ENCODE peak calls at places on chromosomes 12 and 14, in seven cellular contexts. One of them, this sample, is unnamed.

GRCh38 chr12:99658950-99659349 is 11.4 kb downstream of the GARIN6 start:
- DNase-seq in tibial artery: no peak
- DNase-seq in fibroblast of the aortic adventitia: no peak
- DNase-seq in fibroblast of mammary gland: peak
- DNase-seq in GM12865: peak
- DNase-seq in foreskin fibroblast: no peak
- DNase-seq in lung: no peak
- DNase-seq in this sample: no peak

GRCh38 chr14:37585101-37585479 is 10.0 kb downstream of the FOXA1 start:
- DNase-seq in fibroblast of mammary gland: no peak
- DNase-seq in GM12865: no peak
- DNase-seq in tibial artery: no peak
- DNase-seq in foreskin fibroblast: no peak
- DNase-seq in fibroblast of the aortic adventitia: no peak
- DNase-seq in lung: no peak
- DNase-seq in this sample: no peak

GRCh38 chr12:85557850-85558249 is 277.8 kb downstream of the ALX1 start:
- DNase-seq in fibroblast of the aortic adventitia: no peak
- DNase-seq in tibial artery: no peak
- DNase-seq in fibroblast of mammary gland: no peak
- DNase-seq in GM12865: no peak
- DNase-seq in foreskin fibroblast: no peak
- DNase-seq in lung: no peak
- DNase-seq in this sample: no peak

GRCh38 chr12:13472690-13473089 is 276.2 kb downstream of the EMP1 start:
- DNase-seq in fibroblast of the aortic adventitia: peak
- DNase-seq in tibial artery: no peak
- DNase-seq in fibroblast of mammary gland: peak
- DNase-seq in lung: no peak
- DNase-seq in GM12865: peak
- DNase-seq in foreskin fibroblast: peak
- DNase-seq in this sample: peak

GRCh38 chr14:31357279-31357678 is 63.1 kb downstream of the HEATR5A start:
- DNase-seq in fibroblast of the aortic adventitia: no peak
- DNase-seq in lung: no peak
- DNase-seq in foreskin fibroblast: no peak
- DNase-seq in fibroblast of mammary gland: peak
- DNase-seq in GM12865: no peak
- DNase-seq in tibial artery: no peak
- DNase-seq in this sample: no peak

GRCh38 chr12:91414636-91415035 is 232.0 kb upstream of the DCN start:
- DNase-seq in GM12865: no peak
- DNase-seq in tibial artery: no peak
- DNase-seq in foreskin fibroblast: no peak
- DNase-seq in fibroblast of mammary gland: no peak
- DNase-seq in fibroblast of the aortic adventitia: no peak
- DNase-seq in lung: no peak
- DNase-seq in this sample: no peak

GRCh38 chr12:1083888-1084262 is 92.9 kb downstream of the ERC1 start:
- DNase-seq in foreskin fibroblast: peak
- DNase-seq in tibial artery: no peak
- DNase-seq in fibroblast of mammary gland: peak
- DNase-seq in fibroblast of the aortic adventitia: peak
- DNase-seq in GM12865: peak
- DNase-seq in lung: no peak
- DNase-seq in this sample: no peak

GRCh38 chr12:130711751-130712150 is 4.3 kb downstream of the RIMBP2 start:
- DNase-seq in fibroblast of mammary gland: no peak
- DNase-seq in GM12865: no peak
- DNase-seq in foreskin fibroblast: no peak
- DNase-seq in tibial artery: no peak
- DNase-seq in lung: no peak
- DNase-seq in fibroblast of the aortic adventitia: no peak
- DNase-seq in this sample: no peak

GRCh38 chr12:52648012-52648550 is 3.9 kb downstream of the KRT2 start:
- DNase-seq in foreskin fibroblast: no peak
- DNase-seq in GM12865: no peak
- DNase-seq in tibial artery: no peak
- DNase-seq in fibroblast of mammary gland: no peak
- DNase-seq in fibroblast of the aortic adventitia: no peak
- DNase-seq in lung: no peak
- DNase-seq in this sample: no peak

GRCh38 chr14:95149441-95149840 is 7.9 kb downstream of the DICER1 start:
- DNase-seq in tibial artery: no peak
- DNase-seq in foreskin fibroblast: no peak
- DNase-seq in lung: no peak
- DNase-seq in fibroblast of mammary gland: no peak
- DNase-seq in GM12865: no peak
- DNase-seq in fibroblast of the aortic adventitia: no peak
- DNase-seq in this sample: no peak

GRCh38 chr14:72699852-72700257 is 194.0 kb downstream of the DPF3 start:
- DNase-seq in tibial artery: peak
- DNase-seq in foreskin fibroblast: peak
- DNase-seq in lung: peak
- DNase-seq in GM12865: no peak
- DNase-seq in fibroblast of mammary gland: peak
- DNase-seq in fibroblast of the aortic adventitia: peak
- DNase-seq in this sample: no peak

GRCh38 chr14:61444215-61444768 is 122.9 kb downstream of the PRKCH start:
- DNase-seq in GM12865: peak
- DNase-seq in fibroblast of the aortic adventitia: no peak
- DNase-seq in lung: peak
- DNase-seq in foreskin fibroblast: no peak
- DNase-seq in fibroblast of mammary gland: no peak
- DNase-seq in tibial artery: no peak
- DNase-seq in this sample: no peak

GRCh38 chr12:104866286-104866685 is 91.8 kb downstream of the SLC41A2 start:
- DNase-seq in fibroblast of the aortic adventitia: peak
- DNase-seq in fibroblast of mammary gland: peak
- DNase-seq in GM12865: no peak
- DNase-seq in tibial artery: no peak
- DNase-seq in foreskin fibroblast: peak
- DNase-seq in lung: no peak
- DNase-seq in this sample: no peak

GRCh38 chr12:120394483-120395367 is 25.8 kb upstream of the MSI1 start:
- DNase-seq in foreskin fibroblast: no peak
- DNase-seq in fibroblast of the aortic adventitia: no peak
- DNase-seq in lung: peak
- DNase-seq in GM12865: no peak
- DNase-seq in tibial artery: no peak
- DNase-seq in fibroblast of mammary gland: no peak
- DNase-seq in this sample: no peak

GRCh38 chr12:52168019-52168717 is 23.6 kb downstream of the KRT80 start:
- DNase-seq in fibroblast of the aortic adventitia: no peak
- DNase-seq in foreskin fibroblast: peak
- DNase-seq in lung: no peak
- DNase-seq in GM12865: peak
- DNase-seq in tibial artery: no peak
- DNase-seq in fibroblast of mammary gland: peak
- DNase-seq in this sample: no peak

GRCh38 chr14:61031026-61031425 is 50.0 kb downstream of the SLC38A6 start:
- DNase-seq in tibial artery: no peak
- DNase-seq in fibroblast of the aortic adventitia: no peak
- DNase-seq in foreskin fibroblast: no peak
- DNase-seq in lung: no peak
- DNase-seq in GM12865: no peak
- DNase-seq in fibroblast of mammary gland: no peak
- DNase-seq in this sample: no peak

GRCh38 chr12:108338915-108339657 is at the start of gene CMKLR1:
- DNase-seq in lung: no peak
- DNase-seq in foreskin fibroblast: no peak
- DNase-seq in GM12865: no peak
- DNase-seq in fibroblast of the aortic adventitia: no peak
- DNase-seq in fibroblast of mammary gland: no peak
- DNase-seq in tibial artery: peak
- DNase-seq in this sample: no peak

GRCh38 chr14:53004976-53005375 is 54.1 kb upstream of the FERMT2 start:
- DNase-seq in fibroblast of mammary gland: peak
- DNase-seq in GM12865: no peak
- DNase-seq in fibroblast of the aortic adventitia: peak
- DNase-seq in tibial artery: no peak
- DNase-seq in foreskin fibroblast: peak
- DNase-seq in lung: no peak
- DNase-seq in this sample: no peak

GRCh38 chr14:77088219-77088618 is 9.8 kb upstream of the CIPC start:
- DNase-seq in tibial artery: no peak
- DNase-seq in lung: peak
- DNase-seq in foreskin fibroblast: no peak
- DNase-seq in fibroblast of the aortic adventitia: no peak
- DNase-seq in fibroblast of mammary gland: no peak
- DNase-seq in GM12865: no peak
- DNase-seq in this sample: no peak

GRCh38 chr12:94001691-94002090 is 146.7 kb upstream of the PLXNC1 start:
- DNase-seq in GM12865: no peak
- DNase-seq in lung: no peak
- DNase-seq in tibial artery: no peak
- DNase-seq in fibroblast of the aortic adventitia: no peak
- DNase-seq in foreskin fibroblast: no peak
- DNase-seq in fibroblast of mammary gland: no peak
- DNase-seq in this sample: no peak

GRCh38 chr12:113103756-113104450 is 31.7 kb downstream of the RASAL1 start:
- DNase-seq in lung: no peak
- DNase-seq in fibroblast of the aortic adventitia: no peak
- DNase-seq in tibial artery: no peak
- DNase-seq in fibroblast of mammary gland: no peak
- DNase-seq in GM12865: no peak
- DNase-seq in foreskin fibroblast: no peak
- DNase-seq in this sample: no peak
- H3K4me3 ChIP-seq in lung: no peak
- H3K4me3 ChIP-seq in fibroblast of the aortic adventitia: no peak
- H3K4me3 ChIP-seq in tibial artery: no peak
- H3K4me3 ChIP-seq in fibroblast of mammary gland: no peak
- H3K4me3 ChIP-seq in GM12865: no peak
- H3K4me3 ChIP-seq in foreskin fibroblast: no peak
- H3K4me3 ChIP-seq in this sample: no peak

GRCh38 chr12:50927356-50927755 is 25.0 kb upstream of the HIGD1C start:
- DNase-seq in foreskin fibroblast: no peak
- DNase-seq in lung: no peak
- DNase-seq in GM12865: no peak
- DNase-seq in tibial artery: no peak
- DNase-seq in fibroblast of the aortic adventitia: no peak
- DNase-seq in fibroblast of mammary gland: no peak
- DNase-seq in this sample: no peak

GRCh38 chr12:50926415-50926814 is 25.9 kb upstream of the HIGD1C start:
- DNase-seq in fibroblast of mammary gland: no peak
- DNase-seq in lung: no peak
- DNase-seq in tibial artery: no peak
- DNase-seq in GM12865: no peak
- DNase-seq in foreskin fibroblast: no peak
- DNase-seq in fibroblast of the aortic adventitia: no peak
- DNase-seq in this sample: no peak

GRCh38 chr12:50929831-50930230 is 22.5 kb upstream of the HIGD1C start:
- DNase-seq in GM12865: no peak
- DNase-seq in fibroblast of mammary gland: no peak
- DNase-seq in tibial artery: no peak
- DNase-seq in fibroblast of the aortic adventitia: peak
- DNase-seq in lung: no peak
- DNase-seq in foreskin fibroblast: no peak
- DNase-seq in this sample: no peak

GRCh38 chr12:50927766-50928224 is 24.5 kb upstream of the HIGD1C start:
- DNase-seq in tibial artery: no peak
- DNase-seq in fibroblast of mammary gland: no peak
- DNase-seq in fibroblast of the aortic adventitia: no peak
- DNase-seq in foreskin fibroblast: no peak
- DNase-seq in lung: no peak
- DNase-seq in GM12865: peak
- DNase-seq in this sample: no peak

GRCh38 chr12:50928392-50928791 is 24.0 kb upstream of the HIGD1C start:
- DNase-seq in fibroblast of the aortic adventitia: peak
- DNase-seq in tibial artery: no peak
- DNase-seq in foreskin fibroblast: peak
- DNase-seq in lung: no peak
- DNase-seq in fibroblast of mammary gland: no peak
- DNase-seq in GM12865: no peak
- DNase-seq in this sample: peak
- H3K4me3 ChIP-seq in fibroblast of the aortic adventitia: peak
- H3K4me3 ChIP-seq in tibial artery: peak
- H3K4me3 ChIP-seq in foreskin fibroblast: no peak
- H3K4me3 ChIP-seq in lung: no peak
- H3K4me3 ChIP-seq in fibroblast of mammary gland: peak
- H3K4me3 ChIP-seq in GM12865: peak
- H3K4me3 ChIP-seq in this sample: no peak

DNA sequence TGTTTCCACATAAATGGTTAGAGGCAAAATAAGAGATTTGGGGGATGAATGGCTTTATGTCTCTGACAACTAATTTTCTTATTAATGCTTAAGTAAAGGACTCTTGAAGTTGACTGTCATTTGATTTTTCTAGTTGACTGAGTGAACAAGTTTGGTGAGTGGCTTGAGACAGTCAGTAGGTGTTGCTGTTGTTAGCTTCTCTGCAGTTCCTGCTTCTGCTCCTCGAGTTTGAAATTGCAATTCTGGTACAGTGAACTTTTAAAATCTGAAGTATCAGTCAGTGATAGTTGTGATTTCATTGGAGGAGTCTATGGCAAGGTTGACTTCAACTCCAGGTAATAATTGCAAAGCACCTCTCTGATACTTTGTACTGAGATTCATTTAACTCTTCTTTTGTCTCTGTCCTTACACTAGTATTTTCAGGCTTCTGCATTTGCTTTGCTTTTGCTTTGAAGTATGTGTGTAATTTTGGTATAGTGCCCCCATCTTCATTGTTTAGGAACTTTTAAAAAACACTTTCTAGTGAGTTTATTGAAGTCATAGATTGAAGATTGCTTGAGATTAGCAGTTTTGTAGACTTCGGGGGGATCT is 415.5 kb downstream of the PCNX1 start:
- DNase-seq in fibroblast of mammary gland: peak
- DNase-seq in GM12865: peak
- DNase-seq in fibroblast of the aortic adventitia: peak
- DNase-seq in foreskin fibroblast: peak
- DNase-seq in tibial artery: no peak
- DNase-seq in lung: no peak
- DNase-seq in this sample: no peak
- H3K4me3 ChIP-seq in fibroblast of mammary gland: no peak
- H3K4me3 ChIP-seq in GM12865: peak
- H3K4me3 ChIP-seq in fibroblast of the aortic adventitia: peak
- H3K4me3 ChIP-seq in foreskin fibroblast: peak
- H3K4me3 ChIP-seq in tibial artery: peak
- H3K4me3 ChIP-seq in lung: no peak
- H3K4me3 ChIP-seq in this sample: no peak

GRCh38 chr12:24554612-24555300 is 394.1 kb downstream of the BCAT1 start:
- DNase-seq in lung: no peak
- DNase-seq in fibroblast of the aortic adventitia: no peak
- DNase-seq in foreskin fibroblast: no peak
- DNase-seq in fibroblast of mammary gland: no peak
- DNase-seq in tibial artery: no peak
- DNase-seq in GM12865: no peak
- DNase-seq in this sample: no peak

GRCh38 chr12:24546661-24547060 is 402.2 kb downstream of the BCAT1 start:
- DNase-seq in fibroblast of mammary gland: no peak
- DNase-seq in foreskin fibroblast: no peak
- DNase-seq in fibroblast of the aortic adventitia: no peak
- DNase-seq in tibial artery: no peak
- DNase-seq in GM12865: no peak
- DNase-seq in lung: no peak
- DNase-seq in this sample: no peak

GRCh38 chr12:24555730-24556129 is 393.2 kb downstream of the BCAT1 start:
- DNase-seq in GM12865: no peak
- DNase-seq in lung: no peak
- DNase-seq in foreskin fibroblast: no peak
- DNase-seq in fibroblast of mammary gland: no peak
- DNase-seq in fibroblast of the aortic adventitia: no peak
- DNase-seq in tibial artery: no peak
- DNase-seq in this sample: no peak

GRCh38 chr12:24553259-24553658 is 395.6 kb downstream of the BCAT1 start:
- DNase-seq in foreskin fibroblast: no peak
- DNase-seq in fibroblast of the aortic adventitia: no peak
- DNase-seq in tibial artery: no peak
- DNase-seq in GM12865: peak
- DNase-seq in fibroblast of mammary gland: no peak
- DNase-seq in lung: no peak
- DNase-seq in this sample: no peak

GRCh38 chr12:24551368-24551767 is 397.5 kb downstream of the BCAT1 start:
- DNase-seq in foreskin fibroblast: no peak
- DNase-seq in fibroblast of the aortic adventitia: no peak
- DNase-seq in lung: no peak
- DNase-seq in GM12865: no peak
- DNase-seq in fibroblast of mammary gland: no peak
- DNase-seq in tibial artery: no peak
- DNase-seq in this sample: no peak
- H3K4me3 ChIP-seq in foreskin fibroblast: no peak
- H3K4me3 ChIP-seq in fibroblast of the aortic adventitia: no peak
- H3K4me3 ChIP-seq in lung: no peak
- H3K4me3 ChIP-seq in GM12865: no peak
- H3K4me3 ChIP-seq in fibroblast of mammary gland: no peak
- H3K4me3 ChIP-seq in tibial artery: peak
- H3K4me3 ChIP-seq in this sample: no peak

This sample was measured in SJCRH30.